ENCODE peak calls at places on chromosome 21, in five cellular contexts. N, Y, I, C and R are unnamed samples.

GRCh38 chr21:39373634-39374033 is 24.7 kb upstream of the HMGN1 start:
- DNase-seq in N (no peak), Y (no peak), I (peak; percentile 63), C (no peak), R (peak; percentile 36)

GRCh38 chr21:33967086-33967571 is 51.5 kb upstream of the ATP5PO start:
- DNase-seq in N (no peak), Y (no peak), I (no peak), C (no peak), R (no peak)

GRCh38 chr21:44381874-44382273 is 28.5 kb downstream of the TRPM2 start:
- DNase-seq in N (no peak), Y (no peak), I (no peak), C (no peak), R (no peak)

GRCh38 chr21:31099122-31099521 is 60.8 kb upstream of the KRTAP19-8 start:
- DNase-seq in N (no peak), Y (no peak), I (no peak), C (no peak), R (no peak)

GRCh38 chr21:14740692-14741091 is 194.6 kb upstream of the SAMSN1 start:
- DNase-seq in N (no peak), Y (no peak), I (no peak), C (no peak), R (no peak)

GRCh38 chr21:15058718-15059316 is 6.0 kb downstream of the NRIP1 start:
- DNase-seq in N (no peak), Y (no peak), I (peak; percentile 67), C (no peak), R (no peak)

GRCh38 chr21:43800566-43800965 is 11.2 kb downstream of the RRP1 start:
- DNase-seq in N (no peak), Y (no peak), I (no peak), C (no peak), R (no peak)

GRCh38 chr21:36917487-36918158 is 48.8 kb downstream of the HLCS start:
- DNase-seq in N (no peak), Y (no peak), I (no peak), C (no peak), R (no peak)

GRCh38 chr21:45365608-45366241 is 39.2 kb upstream of the COL18A1 start:
- DNase-seq in N (no peak), Y (no peak), I (no peak), C (no peak), R (no peak)

GRCh38 chr21:16913010-16913409 is 599.8 kb upstream of the CXADR start:
- DNase-seq in N (no peak), Y (no peak), I (no peak), C (no peak), R (peak; percentile 52)

GRCh38 chr21:36430841-36431240 is 45.6 kb downstream of the CHAF1B start:
- DNase-seq in N (no peak), Y (no peak), I (no peak), C (no peak), R (no peak)

GRCh38 chr21:42559326-42559725 is 45.7 kb downstream of the SLC37A1 start:
- DNase-seq in N (no peak), Y (no peak), I (no peak), C (no peak), R (no peak)

GRCh38 chr21:36297938-36298572 is 21.9 kb upstream of the MORC3 start:
- DNase-seq in N (peak; percentile 86), Y (peak; percentile 50), I (no peak), C (no peak), R (no peak)

GRCh38 chr21:26041441-26042180 is 129.0 kb downstream of the APP start:
- DNase-seq in N (no peak), Y (no peak), I (peak; percentile 6), C (no peak), R (peak; percentile 56)

GRCh38 chr21:45403133-45403824 is 1.7 kb upstream of the COL18A1 start:
- DNase-seq in N (no peak), Y (no peak), I (no peak), C (no peak), R (no peak)

GRCh38 chr21:37009740-37010341 is 3.3 kb downstream of the RIPPLY3 start:
- DNase-seq in N (peak; percentile 62), Y (peak; percentile 75), I (peak; percentile 52), C (peak; percentile 39), R (peak; percentile 92)